ENCODE peak calls at places on chromosomes 4 and X, in four cellular contexts. V is head of caudate nucleus, B is GM13976, Z is NCI-H1436. Y is an unnamed sample.

GRCh38 chrX:129823115-129823514 is 20.6 kb downstream of the ZDHHC9 start:
- DNase-seq in B (peak), V (no peak), Z (no peak), Y (peak)

GRCh38 chr4:89482248-89482647 is 174.6 kb upstream of the GPRIN3 start:
- DNase-seq in Z (no peak), B (peak), V (no peak), Y (peak)

GRCh38 chrX:80984118-80984517 is 174.4 kb upstream of the BRWD3 start:
- DNase-seq in Z (no peak), V (no peak), B (no peak), Y (no peak)

GRCh38 chr4:47650584-47651130 is 165.6 kb downstream of the ATP10D start:
- DNase-seq in V (no peak), B (no peak), Z (no peak), Y (no peak)

GRCh38 chr4:83387922-83388676 is 53.5 kb upstream of the HPSE start:
- DNase-seq in Z (no peak), B (no peak), V (no peak), Y (no peak)

GRCh38 chr4:26826721-26827120 is 33.9 kb upstream of the STIM2 start:
- DNase-seq in V (no peak), B (peak), Z (no peak), Y (no peak)

GRCh38 chr4:102037566-102037965 is 247.0 kb downstream of the BANK1 start:
- DNase-seq in B (no peak), Z (no peak), V (no peak), Y (no peak)

GRCh38 chrX:150896632-150897031 is 1.8 kb downstream of the CD99L2 start:
- DNase-seq in B (no peak), Z (no peak), V (no peak), Y (no peak)

GRCh38 chrX:140766024-140766611 is 56.6 kb downstream of the LINC00632 start:
- DNase-seq in B (peak), Z (peak), V (peak), Y (peak)

GRCh38 chrX:103628386-103629290 is at the start of gene TCEAL1:
- DNase-seq in V (peak), Z (peak), B (peak), Y (peak)

GRCh38 chr4:138562544-138562961 is 320.4 kb upstream of the SLC7A11 start:
- DNase-seq in V (no peak), Z (no peak), B (peak), Y (no peak)

GRCh38 chrX:17743913-17744312 is 6.6 kb downstream of the SCML1 start:
- DNase-seq in B (no peak), V (no peak), Z (no peak), Y (no peak)

GRCh38 chrX:134660627-134661026 is 2.4 kb upstream of the PLAC1 start:
- DNase-seq in Z (no peak), B (no peak), V (no peak), Y (no peak)

GRCh38 chr4:141047228-141047884 is 85.9 kb downstream of the RNF150 start:
- DNase-seq in B (no peak), Z (no peak), V (no peak), Y (peak)

GRCh38 chrX:31555506-31555905 is 483.7 kb upstream of the FTHL17 start:
- DNase-seq in V (no peak), B (no peak), Z (no peak), Y (no peak)

GRCh38 chrX:129590596-129590995 is 50.5 kb downstream of the OCRL start:
- DNase-seq in B (no peak), V (no peak), Z (no peak), Y (no peak)

GRCh38 chr4:125679989-125680388 is 365.2 kb downstream of the FAT4 start:
- DNase-seq in Z (no peak), V (no peak), B (no peak), Y (no peak)

GRCh38 chr4:48578132-48578964 is 88.3 kb downstream of the ZAR1 start:
- DNase-seq in V (peak), B (peak), Z (peak), Y (peak)

GRCh38 chr4:140257461-140258305 is 103.7 kb upstream of the MAML3 start:
- DNase-seq in V (no peak), B (no peak), Z (no peak), Y (no peak)

GRCh38 chr4:86918539-86919072 is 16.2 kb upstream of the AFF1 start:
- DNase-seq in V (no peak), B (no peak), Z (no peak), Y (no peak)

GRCh38 chrX:41558531-41558930 is 111.4 kb downstream of the NYX start:
- DNase-seq in B (peak), V (no peak), Z (no peak), Y (peak)

GRCh38 chr4:142563682-142564291 is 282.3 kb downstream of the INPP4B start:
- DNase-seq in Z (no peak), V (no peak), B (no peak), Y (no peak)

GRCh38 chr4:5409237-5409636 is 299.1 kb downstream of the EVC2 start:
- DNase-seq in Z (no peak), V (no peak), B (no peak), Y (no peak)

GRCh38 chrX:133699023-133699728 is 283.9 kb upstream of the GPC4 start:
- DNase-seq in V (no peak), Z (no peak), B (no peak), Y (no peak)

GRCh38 chrX:148133099-148133725 is 152.1 kb downstream of the FMR1NB start:
- DNase-seq in B (no peak), V (no peak), Z (peak), Y (no peak)

GRCh38 chr4:137635596-137635995 is 103.3 kb upstream of the PCDH18 start:
- DNase-seq in V (no peak), Z (no peak), B (no peak), Y (peak)

GRCh38 chr4:8596891-8597290 is 4.3 kb downstream of the CPZ start:
- DNase-seq in V (no peak), Z (no peak), B (no peak), Y (no peak)

GRCh38 chr4:11424896-11425295 is 3.8 kb downstream of the HS3ST1 start:
- DNase-seq in V (no peak), B (no peak), Z (no peak), Y (no peak)

GRCh38 chr4:3318561-3319021 is 25.8 kb downstream of the RGS12 start:
- DNase-seq in Z (no peak), V (no peak), B (no peak), Y (no peak)

GRCh38 chrX:24245201-24245600 is 68.7 kb downstream of the SUPT20HL2 start:
- DNase-seq in V (no peak), Z (no peak), B (no peak), Y (no peak)

GRCh38 chr4:186227221-186227620 is at the start of gene KLKB1:
- DNase-seq in V (no peak), B (no peak), Z (no peak), Y (no peak)

GRCh38 chr4:13543648-13544555 is at the start of gene NKX3-2:
- DNase-seq in B (peak), Z (no peak), V (no peak), Y (peak)

GRCh38 chr4:133320576-133321170 is 171.6 kb downstream of the PCDH10 start:
- DNase-seq in V (no peak), Z (no peak), B (peak), Y (peak)

GRCh38 chrX:70664726-70665125 is 220.1 kb downstream of the DLG3 start:
- DNase-seq in Z (peak), V (no peak), B (peak), Y (peak)

GRCh38 chrX:100368167-100368566 is 41.9 kb downstream of the PCDH19 start:
- DNase-seq in Z (no peak), B (peak), V (no peak), Y (peak)

GRCh38 chrX:150062292-150063137 is 124.2 kb upstream of the EOLA2 start:
- DNase-seq in V (no peak), B (no peak), Z (no peak), Y (no peak)

GRCh38 chr4:8547108-8547911 is 32.9 kb upstream of the GPR78 start:
- DNase-seq in Z (no peak), B (peak), V (no peak), Y (peak)

GRCh38 chr4:175811171-175811570 is 893 bp downstream of the GPM6A start:
- DNase-seq in B (no peak), V (no peak), Z (no peak), Y (no peak)